ENCODE peak calls at places on chromosome 2, in six cellular contexts. W, O, C, A, Y and U are unnamed samples.
A peak's percentile ranks its signal among the peaks of the same experiment; 100 is the strongest.

GRCh38 chr2:200298816-200299215 is 7.7 kb upstream of the SPATS2L start:
- DNase-seq in W (no peak), O (no peak), C (no peak), A (no peak), Y (no peak), U (no peak)

GRCh38 chr2:102439065-102439695 is 16.2 kb downstream of the IL18RAP start:
- DNase-seq in W (no peak), O (no peak), C (no peak), A (peak; percentile 74), Y (no peak), U (peak; percentile 22)

GRCh38 chr2:75792146-75792545 is 81.4 kb upstream of the GCFC2 start:
- DNase-seq in W (no peak), O (no peak), C (no peak), A (no peak), Y (no peak), U (no peak)

GRCh38 chr2:237300755-237301154 is 113.2 kb downstream of the COL6A3 start:
- DNase-seq in W (no peak), O (peak; percentile 36), C (no peak), A (no peak), Y (no peak), U (no peak)

GRCh38 chr2:147232225-147232669 is 612.6 kb upstream of the ACVR2A start:
- DNase-seq in W (no peak), O (no peak), C (no peak), A (no peak), Y (no peak), U (no peak)

GRCh38 chr2:46540496-46541342 is 61.4 kb downstream of the TMEM247 start:
- DNase-seq in W (no peak), O (no peak), C (no peak), A (peak; percentile 86), Y (peak; percentile 60), U (peak; percentile 82)

GRCh38 chr2:62631160-62632085 is 74.1 kb upstream of the EHBP1 start:
- DNase-seq in W (no peak), O (no peak), C (no peak), A (no peak), Y (no peak), U (no peak)

GRCh38 chr2:238233625-238234024 is 6.2 kb downstream of the HES6 start:
- DNase-seq in W (no peak), O (no peak), C (no peak), A (no peak), Y (no peak), U (no peak)

GRCh38 chr2:129756276-129756675 is 223.2 kb upstream of the RAB6C start:
- DNase-seq in W (no peak), O (peak; percentile 42), C (no peak), A (no peak), Y (no peak), U (no peak)

GRCh38 chr2:233996436-233996835 is 54.1 kb upstream of the SPP2 start:
- DNase-seq in W (no peak), O (no peak), C (no peak), A (peak; percentile 45), Y (no peak), U (no peak)

GRCh38 chr2:28981620-28982371 is 698 bp downstream of the TOGARAM2 start:
- DNase-seq in W (no peak), O (no peak), C (no peak), A (no peak), Y (no peak), U (no peak)

GRCh38 chr2:169203952-169204351 is 134.6 kb downstream of the DHRS9 start:
- DNase-seq in W (no peak), O (no peak), C (no peak), A (no peak), Y (no peak), U (no peak)

GRCh38 chr2:51265539-51265938 is 233.6 kb upstream of the NRXN1 start:
- DNase-seq in W (no peak), O (no peak), C (no peak), A (no peak), Y (no peak), U (no peak)

GRCh38 chr2:158747346-158747745 is 47.8 kb upstream of the DAPL1 start:
- DNase-seq in W (no peak), O (no peak), C (no peak), A (no peak), Y (no peak), U (no peak)

DNA sequence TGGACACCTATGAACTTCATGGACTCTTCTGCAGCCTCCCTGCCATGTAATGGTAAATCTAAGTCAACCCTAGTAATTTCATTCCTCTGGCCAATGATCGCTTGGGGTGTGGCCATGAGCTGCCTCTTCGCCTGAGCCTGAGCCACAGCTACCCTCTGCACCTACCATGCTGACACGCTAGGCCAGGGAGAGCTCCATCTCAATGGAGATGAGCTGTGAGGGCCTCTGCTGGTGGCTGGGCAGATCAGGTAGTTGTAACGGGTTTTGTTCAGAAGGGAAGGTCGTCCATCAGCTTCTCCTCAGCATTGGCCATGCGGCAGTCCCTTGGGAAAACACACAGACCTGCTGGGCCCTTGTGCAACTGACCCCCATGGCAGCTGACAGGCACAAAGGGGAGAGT is 24.4 kb downstream of the MPHOSPH10 start:
- DNase-seq in W (no peak), O (no peak), C (no peak), A (no peak), Y (no peak), U (no peak)
- TF ChIP-seq CTCF in W (peak; percentile 64), O (no peak), C (no peak), A (no peak), Y (no peak), U (no peak)

DNA sequence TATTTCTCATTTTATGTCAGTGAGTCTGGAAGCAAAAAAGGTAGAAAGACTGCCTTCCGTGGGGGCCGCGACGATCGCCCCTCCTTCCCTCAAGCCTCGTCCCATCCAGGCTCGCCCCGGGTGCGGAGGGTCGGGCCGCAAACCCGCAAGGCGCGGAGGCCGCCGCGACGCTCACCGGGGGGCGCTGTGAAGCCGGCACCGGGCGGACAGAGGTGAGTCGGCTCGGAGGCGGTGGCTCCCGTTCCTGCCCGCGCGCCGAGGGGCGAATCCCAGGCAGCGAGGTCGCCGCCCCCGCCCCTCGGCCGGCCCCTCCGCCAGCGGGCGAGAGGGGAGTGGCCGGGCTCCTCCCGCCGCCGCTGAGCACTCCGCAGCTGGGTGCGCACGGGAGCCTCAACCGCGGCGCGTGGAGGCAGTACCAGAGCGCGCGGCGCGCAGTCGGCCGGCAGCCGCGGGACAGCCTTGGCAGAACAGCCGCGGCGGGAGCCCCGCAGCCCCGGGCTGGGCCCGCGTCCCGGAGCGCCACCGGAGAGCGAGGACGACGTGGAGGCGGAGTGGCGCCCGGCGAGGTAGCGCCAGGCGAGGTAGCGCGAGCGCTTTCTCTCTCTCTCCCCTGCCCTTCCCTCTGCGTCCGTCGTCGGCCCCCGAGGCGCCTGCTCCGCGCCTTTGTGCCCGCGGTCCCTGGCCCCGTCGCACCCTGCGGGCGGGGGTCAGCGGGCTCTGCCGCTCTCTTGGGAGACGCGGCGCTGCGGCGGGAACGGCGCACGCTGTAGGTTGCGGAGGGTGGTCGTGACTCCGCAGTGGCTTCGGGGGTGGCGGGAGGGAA is at the start of gene MYO1B:
- DNase-seq in W (peak; percentile 84), O (no peak), C (peak; percentile 10), A (peak; percentile 74), Y (peak; percentile 71), U (peak; percentile 45)
- TF ChIP-seq CTCF in W (peak; percentile 36), O (peak; percentile 81), C (peak; percentile 70), A (peak; percentile 61), Y (peak; percentile 34), U (peak; percentile 81)

GRCh38 chr2:26542676-26543505 is 65.0 kb upstream of the OTOF start:
- DNase-seq in W (no peak), O (no peak), C (no peak), A (no peak), Y (no peak), U (no peak)

GRCh38 chr2:26540977-26541376 is 63.1 kb upstream of the OTOF start:
- DNase-seq in W (no peak), O (no peak), C (no peak), A (no peak), Y (no peak), U (no peak)

GRCh38 chr2:26541401-26542193 is 63.7 kb upstream of the OTOF start:
- DNase-seq in W (no peak), O (no peak), C (no peak), A (no peak), Y (no peak), U (no peak)

GRCh38 chr2:26540306-26540705 is 62.4 kb upstream of the OTOF start:
- DNase-seq in W (no peak), O (no peak), C (no peak), A (no peak), Y (no peak), U (no peak)

GRCh38 chr2:26542194-26542455 is 64.2 kb upstream of the OTOF start:
- DNase-seq in W (no peak), O (no peak), C (no peak), A (no peak), Y (no peak), U (no peak)
- TF ChIP-seq CTCF in W (no peak), O (no peak), C (no peak), A (no peak), Y (no peak), U (no peak)

DNA sequence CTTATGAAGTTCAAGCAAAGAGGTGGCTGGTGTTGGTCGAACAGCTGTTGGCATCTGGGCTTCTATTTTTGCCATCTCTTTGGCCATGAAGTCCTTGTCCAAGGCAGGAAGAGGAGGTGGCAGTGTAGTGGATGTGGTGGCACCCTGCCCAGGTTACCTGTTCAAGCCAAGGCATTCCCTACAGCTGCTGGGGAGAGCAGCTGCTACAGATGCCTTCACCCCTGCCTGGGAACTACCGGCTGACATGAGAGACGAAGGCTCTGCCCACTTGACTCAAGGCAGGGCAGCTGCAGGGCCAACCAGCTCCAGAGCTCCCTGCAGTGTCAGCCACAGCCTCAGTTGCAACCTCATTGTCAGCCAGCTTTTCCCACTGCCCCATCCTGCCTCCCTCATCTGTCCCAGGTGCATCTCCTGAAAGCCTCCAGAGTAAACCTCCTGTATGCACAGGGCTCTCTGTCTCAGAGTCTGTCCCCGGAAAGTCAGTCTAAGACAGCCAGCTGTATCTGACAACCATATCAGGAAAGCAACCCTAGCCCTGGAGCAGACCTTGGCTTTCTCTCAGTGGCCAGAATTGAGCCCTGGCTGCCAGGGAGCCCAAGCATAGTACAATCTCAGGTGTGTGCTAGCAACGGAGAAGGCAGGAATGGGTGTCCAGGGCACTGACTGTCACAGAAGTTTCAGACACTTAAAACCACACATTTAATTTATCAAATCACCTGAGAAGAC is 115.9 kb downstream of the RPIA start:
- DNase-seq in W (no peak), O (no peak), C (no peak), A (no peak), Y (no peak), U (no peak)
- TF ChIP-seq CTCF in W (no peak), O (no peak), C (no peak), A (no peak), Y (no peak), U (no peak)

DNA sequence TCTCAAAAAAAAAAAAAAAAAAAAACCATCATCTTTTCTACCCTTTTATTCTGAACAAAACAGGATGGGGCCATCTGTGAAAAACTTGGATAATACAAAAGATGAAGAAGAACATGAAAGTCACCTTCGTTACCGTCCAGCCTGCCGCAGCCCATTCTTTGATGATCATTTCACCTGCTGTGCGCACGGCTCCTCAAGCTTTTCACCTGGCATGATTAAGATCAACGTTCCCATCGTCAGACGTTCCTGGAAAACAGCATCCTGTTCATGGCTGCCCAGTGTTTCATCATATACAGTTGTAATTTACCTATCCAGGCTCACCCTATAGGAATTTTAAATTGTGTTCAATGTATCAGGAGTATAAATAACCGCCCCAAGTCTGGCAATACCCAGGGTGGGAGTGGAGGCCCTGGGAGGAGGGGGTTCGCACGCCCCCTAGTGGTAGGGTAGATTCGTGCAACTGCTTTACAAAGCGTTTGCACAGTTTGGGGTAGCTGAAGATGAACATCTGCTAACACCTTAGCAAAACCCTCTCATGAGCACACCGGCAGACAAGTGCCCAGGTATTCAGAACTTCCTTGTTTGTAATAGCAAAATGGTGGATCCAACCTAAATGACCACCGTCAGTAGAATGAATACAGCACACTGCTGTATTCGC is 49.0 kb upstream of the GLI2 start:
- DNase-seq in W (no peak), O (no peak), C (no peak), A (no peak), Y (no peak), U (no peak)
- TF ChIP-seq CTCF in W (peak; percentile 77), O (peak; percentile 67), C (peak; percentile 31), A (peak; percentile 18), Y (peak; percentile 20), U (peak; percentile 78)